ENCODE peak calls at places on chromosomes 16 and 17, in four cellular contexts. U, H, J and E are unnamed samples.

GRCh38 chr17:42679001-42679491 is 2.3 kb upstream of the PLEKHH3 start:
- DNase-seq in U (no peak), H (peak), J (peak), E (peak)

GRCh38 chr17:77645441-77646430 is 312.8 kb upstream of the TNRC6C start:
- DNase-seq in U (no peak), H (peak), J (no peak), E (no peak)

GRCh38 chr17:34980681-34981537 is 597 bp downstream of the LIG3 start:
- DNase-seq in U (peak), H (peak), J (peak), E (peak)

GRCh38 chr17:15479697-15480096 is 12.3 kb upstream of the CDRT4 start:
- DNase-seq in U (no peak), H (peak), J (no peak), E (no peak)

GRCh38 chr17:60602385-60602742 is 2.4 kb downstream of the PPM1D start:
- DNase-seq in U (no peak), H (peak), J (no peak), E (no peak)

GRCh38 chr16:30958164-30959083 is 870 bp downstream of the SETD1A start:
- DNase-seq in U (peak), H (peak), J (no peak), E (peak)

GRCh38 chr16:7420843-7421242 is 88.2 kb downstream of the RBFOX1 start:
- DNase-seq in U (no peak), H (no peak), J (no peak), E (no peak)

GRCh38 chr16:10870137-10870776 is 6.7 kb upstream of the CIITA start:
- DNase-seq in U (no peak), H (no peak), J (no peak), E (no peak)

GRCh38 chr16:4411684-4412083 is 4.7 kb downstream of the CORO7 start:
- DNase-seq in U (peak), H (peak), J (no peak), E (peak)

GRCh38 chr17:55442953-55443683 is 21.5 kb upstream of the MMD start:
- DNase-seq in U (no peak), H (peak), J (no peak), E (no peak)

GRCh38 chr17:44776628-44777393 is 18.0 kb downstream of the ADAM11 start:
- DNase-seq in U (no peak), H (no peak), J (no peak), E (peak)

GRCh38 chr16:87345721-87346424 is 28.7 kb upstream of the C16orf95 start:
- DNase-seq in U (no peak), H (no peak), J (no peak), E (no peak)

GRCh38 chr17:6449307-6449706 is 5.1 kb downstream of the PIMREG start:
- DNase-seq in U (no peak), H (no peak), J (no peak), E (no peak)

GRCh38 chr17:27665549-27665948 is 34.6 kb downstream of the LGALS9 start:
- DNase-seq in U (no peak), H (no peak), J (no peak), E (no peak)

GRCh38 chr17:78027121-78027520 is 68.6 kb downstream of the TNRC6C start:
- DNase-seq in U (no peak), H (no peak), J (no peak), E (no peak)

GRCh38 chr17:12118617-12119016 is 97.9 kb downstream of the MAP2K4 start:
- DNase-seq in U (no peak), H (no peak), J (no peak), E (no peak)

GRCh38 chr17:74153456-74153810 is 50.0 kb upstream of the RPL38 start:
- DNase-seq in U (no peak), H (no peak), J (no peak), E (no peak)

GRCh38 chr16:53915452-53916160 is 211.7 kb downstream of the FTO start:
- DNase-seq in U (no peak), H (no peak), J (no peak), E (no peak)
- H3K4me3 ChIP-seq in U (no peak), H (no peak), J (no peak), E (no peak)

GRCh38 chr16:1983544-1984346 is at the start of gene GFER:
- DNase-seq in U (peak), H (peak), J (peak), E (peak)

GRCh38 chr16:1984347-1985225 is 593 bp downstream of the GFER start:
- DNase-seq in U (no peak), H (no peak), J (no peak), E (no peak)

GRCh38 chr16:1983053-1983543 is 895 bp upstream of the GFER start:
- DNase-seq in U (no peak), H (no peak), J (no peak), E (no peak)

GRCh38 chr16:1987198-1987597 is 2.6 kb upstream of the SYNGR3 start:
- DNase-seq in U (no peak), H (no peak), J (no peak), E (no peak)

DNA sequence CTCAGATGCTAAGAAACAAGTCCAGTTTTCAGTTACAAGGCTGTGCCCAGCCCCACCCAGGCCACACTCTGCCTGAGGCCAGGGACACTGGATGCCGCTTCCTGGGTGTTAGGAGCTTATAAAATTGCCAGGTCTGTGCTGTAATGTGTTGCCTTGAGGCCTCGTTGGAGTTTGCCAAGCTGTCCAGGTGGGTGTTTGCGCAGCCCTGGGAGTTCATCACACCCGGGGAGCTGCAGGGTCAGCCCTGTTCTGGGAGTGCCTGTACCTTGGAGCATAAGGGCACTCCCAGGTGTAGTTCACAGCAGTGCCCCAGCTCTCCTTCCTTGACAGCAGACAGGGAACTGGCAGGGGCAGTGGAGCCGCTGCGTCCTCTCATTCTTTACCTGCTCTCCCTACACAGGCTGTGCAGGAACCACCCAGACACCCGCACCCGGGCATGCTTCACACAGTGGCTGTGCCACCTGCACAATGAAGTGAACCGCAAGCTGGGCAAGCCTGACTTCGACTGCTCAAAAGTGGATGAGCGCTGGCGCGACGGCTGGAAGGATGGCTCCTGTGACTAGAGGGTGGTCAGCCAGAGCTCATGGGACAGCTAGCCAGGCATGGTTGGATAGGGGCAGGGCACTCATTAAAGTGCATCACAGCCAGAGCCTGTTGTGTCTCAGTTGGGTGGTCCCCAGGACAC is 1.6 kb downstream of the GFER start:
- DNase-seq in U (no peak), H (no peak), J (no peak), E (no peak)
- H3K4me3 ChIP-seq in U (peak), H (no peak), J (no peak), E (no peak)

DNA sequence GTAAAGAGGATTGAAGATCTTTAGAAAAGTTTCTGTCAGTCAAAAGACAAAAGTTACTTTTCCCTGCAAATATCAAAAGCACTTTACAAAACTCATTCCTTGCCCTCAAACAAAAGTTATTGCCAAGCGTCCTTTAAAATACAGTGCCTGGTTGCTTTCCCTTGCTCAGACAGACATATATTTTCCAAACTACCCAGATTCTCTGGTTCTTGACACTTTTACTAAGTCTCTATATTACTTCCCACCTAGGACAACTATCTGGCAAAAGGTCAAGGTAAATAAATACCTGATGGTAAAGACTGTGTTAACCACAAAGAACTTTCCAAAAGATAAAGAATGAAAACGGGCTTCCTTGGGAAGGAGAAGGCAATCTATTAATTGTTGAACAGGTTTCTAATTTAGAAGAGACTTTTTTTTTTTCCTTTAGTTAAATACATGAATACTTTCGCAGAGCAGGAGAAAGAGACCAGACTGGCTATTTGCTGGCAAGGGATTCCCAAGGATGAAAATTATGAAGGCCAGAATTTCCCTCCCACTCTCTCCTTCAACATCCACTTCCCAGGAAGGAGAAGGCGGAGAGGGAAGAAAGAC is 1.8 kb downstream of the HS3ST3A1 start:
- DNase-seq in U (no peak), H (no peak), J (no peak), E (no peak)
- H3K4me3 ChIP-seq in U (peak), H (peak), J (peak), E (peak)

DNA sequence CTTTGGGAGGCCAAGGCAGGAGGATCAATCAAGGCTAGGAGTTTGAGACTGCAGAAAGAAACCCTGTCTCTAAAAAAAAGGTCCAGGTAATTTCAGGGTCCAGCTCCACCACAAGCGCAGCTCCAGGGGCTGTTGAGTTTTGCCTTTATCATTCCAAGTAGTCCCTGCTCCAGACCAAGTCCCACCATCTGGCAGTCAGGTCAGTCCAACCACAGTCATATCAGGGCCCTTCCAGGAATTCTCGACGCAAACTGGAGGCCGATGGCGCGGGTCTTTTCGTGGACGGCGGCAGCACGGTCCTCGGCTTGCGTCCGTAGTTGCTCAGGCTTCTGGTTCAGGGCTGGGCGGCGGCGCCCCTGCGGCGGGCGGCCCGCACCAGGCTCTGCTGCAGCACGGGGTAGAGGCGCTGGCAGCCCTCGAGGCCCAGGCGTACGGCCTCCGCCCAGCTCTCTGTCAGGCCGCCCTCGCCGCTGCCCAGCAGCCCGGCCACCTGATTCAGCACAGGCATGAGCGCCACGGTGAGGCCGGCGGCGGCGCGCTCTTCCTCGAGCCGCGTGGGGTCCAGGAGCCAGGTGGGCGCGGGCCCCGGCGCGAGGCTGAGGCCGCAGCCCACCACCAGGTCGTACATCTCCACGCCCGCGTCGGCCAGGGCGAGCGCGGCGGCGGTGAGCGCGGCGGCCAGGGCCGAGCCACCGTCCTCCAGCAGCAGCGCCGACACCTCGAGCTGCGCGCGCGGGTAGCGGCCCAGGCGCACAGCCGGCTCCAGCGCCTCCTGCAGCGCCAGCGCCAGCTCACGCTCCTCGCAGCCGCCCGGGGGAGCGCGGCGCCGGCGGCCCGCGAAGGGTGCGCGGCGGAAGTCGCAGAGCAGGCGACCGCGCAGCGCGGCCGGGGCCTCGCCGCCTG is 741 bp downstream of the EXOSC6 start:
- DNase-seq in U (no peak), H (peak), J (no peak), E (peak)
- H3K4me3 ChIP-seq in U (peak), H (peak), J (peak), E (peak)